ENCODE peak calls at places on chromosomes 13 and 19, in seven cellular contexts. One of them, this sample, is unnamed.

GRCh38 chr19:34254552-34255432 is at the start of gene GARRE1:
- DNase-seq in fibroblast of the aortic adventitia: no peak
- DNase-seq in upper lobe of right lung: peak; percentile 84
- DNase-seq in ascending aorta: no peak
- DNase-seq in Panc1: no peak
- DNase-seq in heart left ventricle: peak; percentile 68
- DNase-seq in choroid plexus epithelial cell: peak; percentile 37
- DNase-seq in this sample: no peak

GRCh38 chr13:57641071-57641470 is 9.5 kb downstream of the PCDH17 start:
- DNase-seq in upper lobe of right lung: no peak
- DNase-seq in Panc1: no peak
- DNase-seq in choroid plexus epithelial cell: no peak
- DNase-seq in fibroblast of the aortic adventitia: no peak
- DNase-seq in heart left ventricle: no peak
- DNase-seq in ascending aorta: no peak
- DNase-seq in this sample: no peak

GRCh38 chr19:6801397-6802086 is 29.0 kb downstream of the VAV1 start:
- DNase-seq in choroid plexus epithelial cell: peak; percentile 9
- DNase-seq in ascending aorta: peak; percentile 22
- DNase-seq in fibroblast of the aortic adventitia: no peak
- DNase-seq in Panc1: no peak
- DNase-seq in heart left ventricle: peak; percentile 78
- DNase-seq in upper lobe of right lung: peak; percentile 90
- DNase-seq in this sample: no peak

GRCh38 chr19:49809155-49809986 is 3.7 kb downstream of the FUZ start:
- DNase-seq in ascending aorta: no peak
- DNase-seq in choroid plexus epithelial cell: peak; percentile 70
- DNase-seq in heart left ventricle: peak; percentile 68
- DNase-seq in upper lobe of right lung: peak; percentile 85
- DNase-seq in Panc1: no peak
- DNase-seq in fibroblast of the aortic adventitia: peak; percentile 15
- DNase-seq in this sample: peak; percentile 57

GRCh38 chr19:35767288-35768081 is 7.9 kb upstream of the ARHGAP33 start:
- DNase-seq in heart left ventricle: no peak
- DNase-seq in upper lobe of right lung: no peak
- DNase-seq in fibroblast of the aortic adventitia: no peak
- DNase-seq in ascending aorta: no peak
- DNase-seq in Panc1: no peak
- DNase-seq in choroid plexus epithelial cell: no peak
- DNase-seq in this sample: no peak

GRCh38 chr19:53892981-53893325 is 11.0 kb downstream of the PRKCG start:
- DNase-seq in heart left ventricle: no peak
- DNase-seq in choroid plexus epithelial cell: peak; percentile 30
- DNase-seq in Panc1: no peak
- DNase-seq in fibroblast of the aortic adventitia: no peak
- DNase-seq in upper lobe of right lung: no peak
- DNase-seq in ascending aorta: no peak
- DNase-seq in this sample: no peak

GRCh38 chr19:43997631-43998290 is 5.0 kb upstream of the ZNF230 start:
- DNase-seq in Panc1: no peak
- DNase-seq in ascending aorta: no peak
- DNase-seq in heart left ventricle: no peak
- DNase-seq in upper lobe of right lung: no peak
- DNase-seq in choroid plexus epithelial cell: no peak
- DNase-seq in fibroblast of the aortic adventitia: peak; percentile 46
- DNase-seq in this sample: peak; percentile 37

GRCh38 chr19:461664-462551 is 1.1 kb upstream of the SHC2 start:
- DNase-seq in fibroblast of the aortic adventitia: no peak
- DNase-seq in choroid plexus epithelial cell: no peak
- DNase-seq in heart left ventricle: peak; percentile 47
- DNase-seq in ascending aorta: no peak
- DNase-seq in upper lobe of right lung: peak; percentile 76
- DNase-seq in Panc1: no peak
- DNase-seq in this sample: no peak

GRCh38 chr19:41540041-41540695 is 35.8 kb upstream of the CEACAM21 start:
- DNase-seq in upper lobe of right lung: no peak
- DNase-seq in ascending aorta: no peak
- DNase-seq in choroid plexus epithelial cell: no peak
- DNase-seq in fibroblast of the aortic adventitia: no peak
- DNase-seq in heart left ventricle: no peak
- DNase-seq in Panc1: no peak
- DNase-seq in this sample: no peak

GRCh38 chr13:90968510-90968909 is 379.0 kb upstream of the MIR17HG start:
- DNase-seq in upper lobe of right lung: no peak
- DNase-seq in fibroblast of the aortic adventitia: no peak
- DNase-seq in ascending aorta: no peak
- DNase-seq in heart left ventricle: no peak
- DNase-seq in choroid plexus epithelial cell: peak; percentile 30
- DNase-seq in Panc1: no peak
- DNase-seq in this sample: peak; percentile 17

GRCh38 chr19:28943651-28944050 is 269.3 kb downstream of the UQCRFS1 start:
- DNase-seq in heart left ventricle: no peak
- DNase-seq in upper lobe of right lung: no peak
- DNase-seq in ascending aorta: no peak
- DNase-seq in choroid plexus epithelial cell: no peak
- DNase-seq in Panc1: no peak
- DNase-seq in fibroblast of the aortic adventitia: no peak
- DNase-seq in this sample: no peak

GRCh38 chr13:95644611-95645052 is at the start of gene DZIP1:
- DNase-seq in fibroblast of the aortic adventitia: peak; percentile 85
- DNase-seq in ascending aorta: no peak
- DNase-seq in choroid plexus epithelial cell: peak; percentile 89
- DNase-seq in heart left ventricle: peak; percentile 84
- DNase-seq in Panc1: peak; percentile 12
- DNase-seq in upper lobe of right lung: peak; percentile 75
- DNase-seq in this sample: peak; percentile 87

GRCh38 chr13:76383671-76384461 is 502.3 kb downstream of the KCTD12 start:
- DNase-seq in ascending aorta: no peak
- DNase-seq in choroid plexus epithelial cell: peak; percentile 96
- DNase-seq in Panc1: peak; percentile 17
- DNase-seq in fibroblast of the aortic adventitia: peak; percentile 96
- DNase-seq in heart left ventricle: peak; percentile 19
- DNase-seq in upper lobe of right lung: no peak
- DNase-seq in this sample: peak; percentile 97

GRCh38 chr13:26022538-26023292 is 29.1 kb downstream of the SHISA2 start:
- DNase-seq in ascending aorta: no peak
- DNase-seq in Panc1: peak; percentile 46
- DNase-seq in upper lobe of right lung: peak; percentile 87
- DNase-seq in fibroblast of the aortic adventitia: peak; percentile 61
- DNase-seq in heart left ventricle: peak; percentile 63
- DNase-seq in choroid plexus epithelial cell: peak; percentile 26
- DNase-seq in this sample: peak; percentile 78

GRCh38 chr19:6248856-6249255 is 30.9 kb downstream of the MLLT1 start:
- DNase-seq in ascending aorta: no peak
- DNase-seq in heart left ventricle: no peak
- DNase-seq in upper lobe of right lung: no peak
- DNase-seq in choroid plexus epithelial cell: peak; percentile 35
- DNase-seq in Panc1: no peak
- DNase-seq in fibroblast of the aortic adventitia: no peak
- DNase-seq in this sample: no peak

GRCh38 chr13:32150239-32150638 is 118.7 kb downstream of the FRY start:
- DNase-seq in heart left ventricle: peak; percentile 51
- DNase-seq in ascending aorta: no peak
- DNase-seq in choroid plexus epithelial cell: peak; percentile 34
- DNase-seq in Panc1: no peak
- DNase-seq in fibroblast of the aortic adventitia: peak; percentile 67
- DNase-seq in upper lobe of right lung: no peak
- DNase-seq in this sample: no peak

GRCh38 chr13:29901714-29902631 is 51.6 kb upstream of the UBL3 start:
- DNase-seq in ascending aorta: no peak
- DNase-seq in Panc1: no peak
- DNase-seq in heart left ventricle: peak; percentile 21
- DNase-seq in fibroblast of the aortic adventitia: peak; percentile 96
- DNase-seq in choroid plexus epithelial cell: peak; percentile 99
- DNase-seq in upper lobe of right lung: no peak
- DNase-seq in this sample: peak; percentile 95
- H3K4me3 ChIP-seq in ascending aorta: no peak overlapping the region
- H3K4me3 ChIP-seq in Panc1: no peak overlapping the region
- H3K4me3 ChIP-seq in heart left ventricle: no peak overlapping the region
- H3K4me3 ChIP-seq in fibroblast of the aortic adventitia: no peak overlapping the region
- H3K4me3 ChIP-seq in choroid plexus epithelial cell: no peak overlapping the region
- H3K4me3 ChIP-seq in upper lobe of right lung: no peak overlapping the region
- H3K4me3 ChIP-seq in this sample: no peak overlapping the region

DNA sequence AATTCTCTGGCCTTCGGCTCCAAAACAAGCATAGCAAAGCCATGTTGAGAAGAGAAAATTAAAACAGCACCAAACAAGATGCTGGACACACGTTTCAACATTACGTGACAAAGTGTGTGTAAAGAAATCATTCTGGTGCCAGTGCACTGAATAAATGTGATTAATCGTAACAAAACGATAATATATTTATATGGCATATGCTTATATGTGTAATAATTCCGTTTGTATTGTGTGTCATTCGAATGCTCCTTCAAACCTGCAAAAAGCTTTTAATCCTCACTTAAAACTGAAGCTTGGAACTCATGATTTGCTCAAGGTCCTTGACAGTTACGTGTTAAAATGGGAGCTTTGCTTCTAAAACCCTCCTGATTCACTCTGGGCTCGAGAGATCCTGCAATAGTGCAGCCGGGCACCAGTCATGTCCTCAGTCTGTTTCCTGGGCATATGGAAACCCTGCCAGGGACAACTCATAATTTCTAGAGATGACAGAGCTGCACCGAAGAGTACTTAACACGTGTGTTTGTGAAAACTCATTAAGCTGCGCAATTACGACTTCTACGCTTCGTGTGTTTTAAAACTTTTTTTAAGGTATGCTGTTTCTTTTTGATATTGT is 731 bp upstream of the AKAP8L start:
- DNase-seq in choroid plexus epithelial cell: no peak
- DNase-seq in Panc1: no peak
- DNase-seq in upper lobe of right lung: no peak
- DNase-seq in fibroblast of the aortic adventitia: no peak
- DNase-seq in ascending aorta: no peak
- DNase-seq in heart left ventricle: no peak
- DNase-seq in this sample: no peak
- TF ChIP-seq CTCF in choroid plexus epithelial cell: no peak
- TF ChIP-seq CTCF in Panc1: no peak
- TF ChIP-seq CTCF in upper lobe of right lung: no peak
- TF ChIP-seq CTCF in fibroblast of the aortic adventitia: no peak
- TF ChIP-seq CTCF in ascending aorta: no peak
- TF ChIP-seq CTCF in heart left ventricle: no peak
- TF ChIP-seq CTCF in this sample: no peak

DNA sequence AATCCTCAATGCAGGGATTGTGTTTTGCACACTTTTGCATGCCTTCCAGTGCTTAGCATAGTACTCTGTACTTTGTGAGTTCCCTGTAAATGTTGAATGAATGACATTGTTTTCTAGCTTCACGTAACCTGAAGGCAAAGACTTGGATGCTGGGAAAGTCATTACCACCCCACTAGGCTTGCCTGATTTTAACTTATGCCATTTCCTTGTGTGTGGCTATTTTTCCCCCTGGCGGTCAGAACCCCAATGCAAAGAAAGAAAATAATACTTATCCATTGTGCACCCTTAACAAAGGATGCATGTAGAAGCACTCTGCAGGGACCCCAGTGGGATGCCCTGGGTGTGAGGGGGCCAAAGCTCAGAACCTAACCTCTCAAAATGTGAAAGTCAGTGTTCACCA is 1.2 kb upstream of the ENOX1 start:
- DNase-seq in fibroblast of the aortic adventitia: peak; percentile 70
- DNase-seq in heart left ventricle: no peak
- DNase-seq in upper lobe of right lung: no peak
- DNase-seq in Panc1: no peak
- DNase-seq in ascending aorta: no peak
- DNase-seq in choroid plexus epithelial cell: peak; percentile 78
- DNase-seq in this sample: peak; percentile 61
- H3K4me3 ChIP-seq in fibroblast of the aortic adventitia: peak overlapping the region; percentile 75
- H3K4me3 ChIP-seq in heart left ventricle: no peak overlapping the region
- H3K4me3 ChIP-seq in upper lobe of right lung: peak overlapping the region; percentile 55
- H3K4me3 ChIP-seq in Panc1: no peak overlapping the region
- H3K4me3 ChIP-seq in ascending aorta: peak overlapping the region; percentile 64
- H3K4me3 ChIP-seq in choroid plexus epithelial cell: no peak overlapping the region
- H3K4me3 ChIP-seq in this sample: peak overlapping the region; percentile 60

GRCh38 chr13:72694314-72694713 is 33.1 kb downstream of the MZT1 start:
- DNase-seq in heart left ventricle: no peak
- DNase-seq in fibroblast of the aortic adventitia: no peak
- DNase-seq in choroid plexus epithelial cell: no peak
- DNase-seq in ascending aorta: no peak
- DNase-seq in upper lobe of right lung: no peak
- DNase-seq in Panc1: no peak
- DNase-seq in this sample: no peak

GRCh38 chr13:72692884-72693514 is 34.4 kb downstream of the MZT1 start:
- DNase-seq in ascending aorta: no peak
- DNase-seq in Panc1: no peak
- DNase-seq in upper lobe of right lung: no peak
- DNase-seq in fibroblast of the aortic adventitia: no peak
- DNase-seq in choroid plexus epithelial cell: no peak
- DNase-seq in heart left ventricle: no peak
- DNase-seq in this sample: no peak

GRCh38 chr13:72698164-72698563 is 29.3 kb downstream of the MZT1 start:
- DNase-seq in Panc1: no peak
- DNase-seq in upper lobe of right lung: no peak
- DNase-seq in fibroblast of the aortic adventitia: peak; percentile 6
- DNase-seq in heart left ventricle: no peak
- DNase-seq in choroid plexus epithelial cell: no peak
- DNase-seq in ascending aorta: no peak
- DNase-seq in this sample: no peak

GRCh38 chr13:72693832-72694231 is 33.6 kb downstream of the MZT1 start:
- DNase-seq in ascending aorta: no peak
- DNase-seq in choroid plexus epithelial cell: no peak
- DNase-seq in fibroblast of the aortic adventitia: no peak
- DNase-seq in heart left ventricle: no peak
- DNase-seq in upper lobe of right lung: no peak
- DNase-seq in Panc1: no peak
- DNase-seq in this sample: no peak

GRCh38 chr13:72696590-72696989 is 30.8 kb downstream of the MZT1 start:
- DNase-seq in choroid plexus epithelial cell: peak; percentile 40
- DNase-seq in ascending aorta: no peak
- DNase-seq in heart left ventricle: no peak
- DNase-seq in fibroblast of the aortic adventitia: peak; percentile 41
- DNase-seq in upper lobe of right lung: no peak
- DNase-seq in Panc1: no peak
- DNase-seq in this sample: peak; percentile 43
- TF ChIP-seq CTCF in choroid plexus epithelial cell: peak; percentile 45
- TF ChIP-seq CTCF in ascending aorta: peak; percentile 28
- TF ChIP-seq CTCF in heart left ventricle: peak; percentile 21
- TF ChIP-seq CTCF in fibroblast of the aortic adventitia: peak; percentile 42
- TF ChIP-seq CTCF in upper lobe of right lung: peak; percentile 37
- TF ChIP-seq CTCF in Panc1: peak; percentile 30
- TF ChIP-seq CTCF in this sample: peak; percentile 17

This sample was measured in astrocyte of the spinal cord.